ENCODE peak calls at places on chromosomes 1 and 21, in six cellular contexts. T is uterus; X is IMR-90; L is T follicular helper cell; C is EL; M is activated CD4-positive, alpha-beta T cell treated with anti-CD3 and anti-CD28 coated beads, Interleukin-2, amount 50 U/mL, for 1 hour. J is an unnamed sample.

GRCh38 chr1:177546346-177546745 is 375.6 kb downstream of the BRINP2 start:
- DNase-seq in M (no peak), X (no peak), L (no peak), C (no peak), T (no peak), J (no peak)

GRCh38 chr1:201826830-201827229 is 2.1 kb upstream of the IPO9 start:
- DNase-seq in C (no peak), X (peak), M (no peak), T (no peak), L (no peak), J (no peak)

GRCh38 chr21:16437586-16437985 is 707.8 kb downstream of the USP25 start:
- DNase-seq in M (no peak), T (no peak), C (no peak), X (no peak), L (no peak), J (no peak)

GRCh38 chr21:14752006-14752909 is 206.1 kb upstream of the SAMSN1 start:
- DNase-seq in M (no peak), X (no peak), L (no peak), T (no peak), C (no peak), J (no peak)

GRCh38 chr1:203044546-203044975 is 18.3 kb downstream of the PPFIA4 start:
- DNase-seq in L (no peak), X (no peak), C (no peak), T (no peak), M (no peak), J (no peak)

GRCh38 chr1:178945763-178946266 is 74.9 kb upstream of the ANGPTL1 start:
- DNase-seq in X (peak), T (no peak), C (no peak), M (no peak), L (no peak), J (no peak)

GRCh38 chr1:19689131-19689757 is 24.6 kb downstream of the HTR6 start:
- DNase-seq in T (no peak), L (no peak), M (no peak), X (no peak), C (no peak), J (no peak)

GRCh38 chr1:228364706-228365213 is 41.9 kb downstream of the TRIM11 start:
- DNase-seq in L (no peak), M (no peak), T (peak), C (no peak), X (no peak), J (no peak)

GRCh38 chr21:44874497-44875331 is 1.2 kb upstream of the PTTG1IP start:
- DNase-seq in M (peak), X (no peak), L (no peak), T (peak), C (peak), J (no peak)

GRCh38 chr21:45651921-45652320 is 8.4 kb downstream of the PCBP3 start:
- DNase-seq in M (no peak), T (no peak), C (no peak), X (no peak), L (no peak), J (no peak)

J was measured in Panc1.